ENCODE peak calls at places on chromosomes 13 and 19, in four cellular contexts. G is HepG2, I is GM12878, H is K562. D is an unnamed sample.

GRCh38 chr19:29378126-29378525 is 147.7 kb upstream of the VSTM2B start:
- DNase-seq in G (no peak), I (no peak), H (no peak), D (no peak)

GRCh38 chr19:19356901-19357566 is 36.4 kb downstream of the MAU2 start:
- DNase-seq in G (no peak), I (no peak), H (no peak), D (no peak)

GRCh38 chr13:110237895-110238294 is 69.1 kb downstream of the COL4A1 start:
- DNase-seq in G (no peak), I (no peak), H (no peak), D (no peak)

GRCh38 chr19:38478273-38478971 is 44.9 kb downstream of the RYR1 start:
- DNase-seq in G (peak), I (no peak), H (peak), D (peak)

GRCh38 chr13:26457212-26457611 is 100.3 kb upstream of the WASF3 start:
- DNase-seq in G (no peak), I (no peak), H (no peak), D (no peak)

GRCh38 chr13:93388701-93389100 is 162.1 kb downstream of the GPC6 start:
- DNase-seq in G (no peak), I (no peak), H (no peak), D (no peak)

GRCh38 chr13:50494110-50494509 is 349.4 kb downstream of the DLEU7 start:
- DNase-seq in G (no peak), I (no peak), H (no peak), D (no peak)

GRCh38 chr19:52366414-52366824 is 3.3 kb upstream of the ZNF880 start:
- DNase-seq in G (no peak), I (no peak), H (no peak), D (no peak)

GRCh38 chr19:13622727-13623126 is 116.4 kb upstream of the CACNA1A start:
- DNase-seq in G (no peak), I (no peak), H (no peak), D (peak)

GRCh38 chr13:23799945-23800344 is 89.3 kb downstream of the MIPEP start:
- DNase-seq in G (no peak), I (peak), H (no peak), D (no peak)

GRCh38 chr19:45153339-45154063 is 7.3 kb downstream of the NKPD1 start:
- DNase-seq in G (no peak), I (no peak), H (peak), D (peak)

GRCh38 chr13:59356607-59357006 is 807.1 kb downstream of the DIAPH3 start:
- DNase-seq in G (no peak), I (no peak), H (peak), D (no peak)

GRCh38 chr19:29371766-29372415 is 153.9 kb upstream of the VSTM2B start:
- DNase-seq in G (no peak), I (no peak), H (no peak), D (no peak)

GRCh38 chr13:112928958-112929777 is 39.8 kb upstream of the MCF2L start:
- DNase-seq in G (peak), I (no peak), H (no peak), D (no peak)

GRCh38 chr19:54282706-54283105 is 1.8 kb upstream of the LILRB2 start:
- DNase-seq in G (no peak), I (no peak), H (no peak), D (no peak)

GRCh38 chr19:54287456-54287855 is 6.5 kb upstream of the LILRB2 start:
- DNase-seq in G (no peak), I (no peak), H (no peak), D (no peak)
- TF ChIP-seq ESRRA in G (no peak), I (no peak), H (no peak), D (no peak)

GRCh38 chr19:43847884-43848283 is 20.8 kb downstream of the ZNF283 start:
- DNase-seq in G (no peak), I (no peak), H (no peak), D (no peak)
- TF ChIP-seq NR2C2 in G (no peak), I (no peak), H (no peak), D (no peak)

GRCh38 chr13:33264620-33264978 is 21.0 kb downstream of the STARD13 start:
- DNase-seq in G (no peak), I (no peak), H (no peak), D (no peak)

GRCh38 chr13:33263976-33264619 is 21.5 kb downstream of the STARD13 start:
- DNase-seq in G (no peak), I (no peak), H (no peak), D (no peak)

GRCh38 chr13:33262554-33262953 is 23.0 kb downstream of the STARD13 start:
- DNase-seq in G (peak), I (no peak), H (no peak), D (no peak)

GRCh38 chr13:33262997-33263396 is 22.6 kb downstream of the STARD13 start:
- DNase-seq in G (no peak), I (no peak), H (no peak), D (no peak)

DNA sequence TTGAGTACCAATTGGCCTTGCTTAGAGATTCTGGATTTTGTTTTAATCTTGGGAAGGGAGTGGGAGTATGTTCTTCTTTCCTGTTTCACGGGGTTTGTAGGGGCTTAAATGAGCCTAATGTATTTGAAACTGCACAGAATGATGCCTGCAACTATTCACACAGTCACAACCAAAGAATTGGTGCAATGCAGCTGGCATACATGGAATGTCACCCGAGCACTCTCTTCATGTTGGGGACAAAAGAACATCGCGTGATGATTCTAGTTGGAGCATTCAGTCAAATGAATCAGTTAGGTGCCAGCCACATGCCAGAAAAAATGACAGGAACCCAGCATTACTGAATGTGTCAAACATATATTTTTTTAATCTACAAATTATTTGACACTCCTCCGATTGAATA is 22.1 kb downstream of the STARD13 start:
- DNase-seq in G (no peak), I (no peak), H (no peak), D (no peak)
- TF ChIP-seq ESRRA in G (no peak), I (no peak), H (no peak), D (no peak)

GRCh38 chr19:42272989-42273406 is 3.9 kb downstream of the CIC start:
- DNase-seq in G (no peak), I (no peak), H (no peak), D (no peak)
- TF ChIP-seq NR2C2 in G (no peak), I (no peak), H (no peak), D (no peak)

GRCh38 chr19:39497850-39498261 is 891 bp upstream of the DLL3 start:
- DNase-seq in G (peak), I (no peak), H (peak), D (peak)
- TF ChIP-seq ESRRA in G (no peak), I (no peak), H (no peak), D (no peak)

GRCh38 chr13:39688699-39689405 is 33.4 kb downstream of the COG6 start:
- DNase-seq in G (no peak), I (peak), H (no peak), D (no peak)
- TF ChIP-seq NR2C2 in G (no peak), I (no peak), H (no peak), D (no peak)

GRCh38 chr19:55552620-55553019 is 7.3 kb upstream of the SBK3 start:
- DNase-seq in G (peak), I (no peak), H (no peak), D (no peak)
- TF ChIP-seq ESRRA in G (no peak), I (no peak), H (no peak), D (no peak)